ENCODE peak calls at places on chromosomes 3 and 15, in six cellular contexts. K is GM23248, H is left ventricle myocardium inferior, D is pancreas, E is H9, M is Peyer's patch. Y is an unnamed sample. For H3K4me1, the result is how much of the 10 kb centered on the place peaks cover.

GRCh38 chr3:114445233-114445632 is 151.4 kb downstream of the TIGIT start:
- DNase-seq in K (peak), H (no peak), D (no peak), E (no peak), M (no peak), Y (no peak)

GRCh38 chr15:70327328-70328136 is 229.8 kb upstream of the TLE3 start:
- DNase-seq in K (peak), H (no peak), D (no peak), E (no peak), M (no peak), Y (no peak)

GRCh38 chr15:64144192-64144564 is 7.4 kb upstream of the SNX22 start:
- DNase-seq in K (no peak), H (no peak), D (no peak), E (no peak), M (no peak), Y (no peak)

GRCh38 chr15:101047301-101047781 is 128.2 kb downstream of the LRRK1 start:
- DNase-seq in K (no peak), H (peak), D (no peak), E (peak), M (peak), Y (peak)

GRCh38 chr3:12400795-12401194 is 83.5 kb upstream of the TSEN2 start:
- DNase-seq in K (peak), H (no peak), D (no peak), E (no peak), M (no peak), Y (no peak)

GRCh38 chr3:45993421-45994027 is 2.1 kb downstream of the FYCO1 start:
- DNase-seq in K (peak), H (no peak), D (no peak), E (no peak), M (no peak), Y (no peak)

GRCh38 chr15:34335176-34335575 is 2.4 kb downstream of the SLC12A6 start:
- DNase-seq in K (peak), H (no peak), D (no peak), E (no peak), M (no peak), Y (no peak)

GRCh38 chr3:126201168-126201567 is 20.8 kb upstream of the ALDH1L1 start:
- DNase-seq in K (no peak), H (no peak), D (no peak), E (no peak), M (no peak), Y (no peak)

GRCh38 chr3:32522682-32523081 is 20.0 kb upstream of the CMTM6 start:
- DNase-seq in K (no peak), H (no peak), D (no peak), E (no peak), M (no peak), Y (no peak)

GRCh38 chr3:171348121-171348520 is 112.1 kb downstream of the TNIK start:
- DNase-seq in K (no peak), H (no peak), D (no peak), E (no peak), M (no peak), Y (no peak)

GRCh38 chr15:33932734-33933133 is 35.6 kb upstream of the CHRM5 start:
- DNase-seq in K (no peak), H (no peak), D (no peak), E (no peak), M (no peak), Y (no peak)

GRCh38 chr3:99721633-99722007 is 83.2 kb downstream of the COL8A1 start:
- DNase-seq in K (no peak), H (no peak), D (no peak), E (no peak), M (no peak), Y (no peak)

GRCh38 chr15:25245801-25246622 is 192.8 kb downstream of the UBE3A start:
- DNase-seq in K (no peak), H (no peak), D (peak), E (peak), M (peak), Y (peak)

GRCh38 chr3:180802837-180803236 is 109.6 kb upstream of the FXR1 start:
- DNase-seq in K (peak), H (no peak), D (no peak), E (no peak), M (no peak), Y (no peak)

GRCh38 chr3:60810876-60811275 is 440.4 kb downstream of the FHIT start:
- DNase-seq in K (no peak), H (no peak), D (no peak), E (no peak), M (no peak), Y (no peak)

GRCh38 chr3:22450785-22451400 is 699.9 kb upstream of the ZNF385D start:
- DNase-seq in K (peak), H (no peak), D (no peak), E (no peak), M (no peak), Y (no peak)

GRCh38 chr15:69996842-69997478 is 100.8 kb downstream of the TLE3 start:
- DNase-seq in K (no peak), H (no peak), D (peak), E (no peak), M (peak), Y (no peak)

GRCh38 chr3:50562866-50563265 is 4.7 kb downstream of the C3orf18 start:
- DNase-seq in K (peak), H (no peak), D (no peak), E (no peak), M (no peak), Y (no peak)

GRCh38 chr3:97871206-97871605 is 49.4 kb downstream of the CRYBG3 start:
- DNase-seq in K (peak), H (no peak), D (no peak), E (no peak), M (no peak), Y (no peak)

GRCh38 chr3:66037986-66038369 is 740 bp downstream of the MAGI1 start:
- DNase-seq in K (peak), H (peak), D (peak), E (no peak), M (no peak), Y (peak)

GRCh38 chr15:33844186-33844585 is 124.1 kb upstream of the CHRM5 start:
- DNase-seq in K (no peak), H (no peak), D (no peak), E (peak), M (no peak), Y (no peak)

GRCh38 chr15:63939531-63940130 is 105.9 kb upstream of the HERC1 start:
- DNase-seq in K (peak), H (peak), D (no peak), E (peak), M (peak), Y (no peak)

GRCh38 chr15:45307230-45307924 is 55.3 kb downstream of the SLC28A2 start:
- DNase-seq in K (peak), H (no peak), D (no peak), E (no peak), M (no peak), Y (no peak)

GRCh38 chr3:100521439-100521845 is 29.0 kb downstream of the TMEM45A start:
- DNase-seq in K (no peak), H (no peak), D (no peak), E (no peak), M (no peak), Y (no peak)

GRCh38 chr3:119311191-119311925 is 17.2 kb downstream of the ARHGAP31 start:
- DNase-seq in K (peak), H (no peak), D (no peak), E (no peak), M (no peak), Y (no peak)

DNA sequence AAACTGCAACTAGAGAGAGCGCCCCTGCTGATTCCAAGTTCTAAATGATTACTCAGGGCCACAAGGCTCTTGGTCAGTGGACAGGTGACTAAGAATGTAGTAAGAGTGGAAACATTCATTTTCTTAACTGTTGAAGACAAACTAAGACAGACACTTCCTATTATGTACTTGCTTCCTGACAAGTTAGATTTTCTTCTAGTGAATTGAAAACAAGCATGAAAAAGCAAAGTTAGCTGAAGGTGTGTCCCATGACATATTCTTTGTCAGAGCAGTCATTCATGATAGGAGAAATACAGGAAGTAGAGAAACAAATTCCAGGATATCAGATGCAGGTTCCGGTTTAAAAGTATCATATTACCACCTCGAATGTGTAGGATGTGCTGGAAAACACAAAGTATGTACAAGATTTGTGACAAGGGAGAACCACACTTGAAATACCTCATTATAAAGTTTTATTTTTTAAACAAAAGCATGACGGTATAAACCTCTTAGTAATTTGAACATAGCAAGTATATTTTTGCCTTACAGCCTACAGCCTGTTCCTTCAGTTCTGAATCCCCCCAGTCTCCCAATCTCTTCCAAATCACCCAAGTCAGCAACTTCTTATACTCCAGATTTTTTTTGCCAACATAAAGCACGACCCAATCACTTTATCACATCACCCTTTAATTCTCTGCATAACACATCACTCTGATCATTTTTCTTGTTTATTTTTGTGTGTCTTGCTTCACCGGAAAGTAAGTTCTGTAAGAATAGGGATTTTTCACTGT is 6.2 kb downstream of the TSPAN3 start:
- DNase-seq in K (peak), H (no peak), D (no peak), E (no peak), M (no peak), Y (no peak)
- H3K4me1 ChIP-seq in K (half or more), H (half or more), D (half or more), E (under half), M (under half), Y (half or more)

GRCh38 chr3:155219106-155219505 is 74.4 kb downstream of the STRIT1 start:
- DNase-seq in K (no peak), H (no peak), D (no peak), E (no peak), M (no peak), Y (no peak)
- H3K4me1 ChIP-seq in K (under half), H (under half), D (under half), E (under half), M (under half), Y (under half)

DNA sequence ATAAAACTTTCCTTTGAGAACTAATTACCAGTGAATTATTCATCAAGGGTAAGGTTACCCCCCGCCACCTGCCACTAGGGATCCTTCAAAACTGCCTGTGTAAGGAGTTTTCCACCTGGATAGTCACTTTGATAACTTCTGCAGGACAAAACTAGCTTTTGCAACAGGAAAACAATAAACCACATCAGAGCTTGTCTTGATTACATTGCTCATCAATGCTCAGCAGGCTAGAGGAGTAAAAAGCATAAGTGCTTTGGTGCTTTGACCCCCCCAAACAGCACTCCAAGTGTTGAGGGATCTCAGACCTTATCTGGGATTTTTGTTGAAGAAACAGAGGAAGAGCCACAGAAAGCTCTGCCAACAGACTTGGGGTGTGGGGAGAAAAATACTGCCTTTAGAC is 10.8 kb upstream of the PHLDB2 start:
- DNase-seq in K (peak), H (no peak), D (no peak), E (no peak), M (no peak), Y (no peak)
- H3K4me1 ChIP-seq in K (half or more), H (under half), D (under half), E (under half), M (under half), Y (under half)

DNA sequence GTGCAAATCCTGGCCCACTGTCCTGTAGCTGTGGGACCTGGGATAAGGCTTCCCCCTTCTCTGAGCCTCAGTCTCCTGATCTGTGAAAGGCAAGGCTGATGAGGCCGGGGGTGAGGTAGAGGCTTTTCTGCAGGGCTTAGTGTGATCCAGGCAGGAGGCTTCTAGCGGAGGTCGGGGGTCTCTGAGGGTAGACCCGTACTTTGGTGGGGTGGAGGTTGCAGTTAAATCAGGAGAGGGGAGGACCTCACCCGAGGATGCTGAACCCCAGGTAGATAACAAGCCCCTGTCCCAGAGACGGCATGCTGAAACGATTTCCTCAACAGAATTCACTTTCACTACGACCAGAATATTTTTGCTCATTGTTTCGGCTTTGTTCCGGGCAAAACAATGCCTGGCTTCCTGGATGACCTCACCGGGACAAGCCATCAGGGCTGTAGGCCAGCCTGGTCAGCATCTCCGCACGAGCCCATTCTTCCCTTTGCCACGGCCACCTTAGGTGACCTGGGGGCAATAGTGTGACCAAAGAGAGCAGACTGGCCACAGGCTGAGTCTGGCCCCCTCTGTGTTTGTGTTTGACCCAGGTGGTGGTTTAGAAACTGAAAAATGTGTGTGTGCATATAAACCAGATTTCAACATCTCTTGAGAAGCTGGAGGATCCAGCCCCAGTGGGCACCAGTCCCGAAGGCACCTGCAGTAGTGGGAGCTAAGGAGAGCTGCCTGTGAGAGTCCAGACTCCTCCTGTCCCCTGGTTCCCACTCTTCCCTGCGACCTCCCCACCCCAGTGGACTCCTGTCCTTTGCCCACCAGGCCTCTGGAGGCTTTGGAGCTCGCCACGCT is 33.0 kb downstream of the SLC6A6 start:
- DNase-seq in K (peak), H (no peak), D (no peak), E (no peak), M (no peak), Y (peak)
- H3K4me1 ChIP-seq in K (under half), H (half or more), D (under half), E (under half), M (under half), Y (half or more)

GRCh38 chr3:124879395-124879723 is 7.8 kb downstream of the ITGB5 start:
- DNase-seq in K (no peak), H (no peak), D (no peak), E (no peak), M (no peak), Y (no peak)

GRCh38 chr3:124883191-124883747 is 3.9 kb downstream of the ITGB5 start:
- DNase-seq in K (no peak), H (no peak), D (no peak), E (no peak), M (no peak), Y (no peak)

GRCh38 chr3:124883766-124884473 is 3.2 kb downstream of the ITGB5 start:
- DNase-seq in K (peak), H (no peak), D (no peak), E (no peak), M (no peak), Y (no peak)

GRCh38 chr3:124882749-124883148 is 4.4 kb downstream of the ITGB5 start:
- DNase-seq in K (peak), H (no peak), D (no peak), E (no peak), M (no peak), Y (no peak)

DNA sequence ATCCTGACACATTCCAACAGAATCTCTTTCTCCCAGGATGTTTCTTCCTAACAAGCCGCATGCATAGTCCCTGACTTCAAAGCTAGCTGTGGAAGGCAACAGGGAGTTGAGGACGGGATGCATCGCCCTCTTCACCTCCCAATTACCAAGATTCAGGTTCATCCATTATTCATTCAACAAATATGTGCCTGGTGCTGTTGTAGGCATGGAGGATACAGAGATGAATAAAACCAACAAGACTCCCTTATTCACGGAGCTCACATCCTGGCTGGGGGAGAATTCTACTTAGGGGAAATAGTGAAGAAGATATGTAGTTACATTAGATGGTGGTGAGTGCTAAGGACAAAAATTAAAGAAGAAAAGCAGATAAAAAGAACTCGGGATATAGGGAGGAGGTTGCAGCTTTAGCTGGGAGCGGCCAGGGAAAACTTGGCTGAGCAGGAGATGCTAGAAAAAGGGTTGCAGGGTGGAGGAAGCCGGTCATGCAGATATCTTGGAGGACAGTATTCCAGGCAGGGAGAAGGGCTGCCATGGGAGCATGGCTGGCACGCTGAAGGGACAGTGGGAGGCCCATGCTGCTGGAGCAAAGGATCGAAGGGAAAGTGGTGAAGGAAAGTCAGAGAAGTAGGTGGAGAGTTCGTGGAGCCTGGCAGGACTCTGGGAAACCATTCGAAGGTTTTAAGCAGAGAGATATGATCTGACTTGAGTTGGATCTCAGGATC is 5.0 kb downstream of the ITGB5 start:
- DNase-seq in K (peak), H (no peak), D (no peak), E (no peak), M (no peak), Y (no peak)
- H3K4me1 ChIP-seq in K (half or more), H (half or more), D (under half), E (under half), M (under half), Y (under half)